ENCODE peak calls at places on chromosome X, in five cellular contexts. F is activated T-cell treated with anti-CD3 and anti-CD28 coated beads, Interleukin-2, amount 50 U/mL, for 4 hours; H is Panc1; B is pancreas; P is activated CD8-positive, alpha-beta memory T cell treated with anti-CD3 and anti-CD28 coated beads, Interleukin-2, amount 10 ng/mL, durations not matched to agents 7 days and 5 days. R is an unnamed sample.
A peak's percentile ranks its signal among the peaks of the same experiment; 100 is the strongest.

GRCh38 chrX:70168238-70169188 is 8.8 kb upstream of the DGAT2L6 start:
- ATAC-seq in F (no peak), H (peak; percentile 58), B (peak; percentile 63), P (no peak), R (no peak)

GRCh38 chrX:17377795-17378194 is 2.8 kb downstream of the NHS start:
- ATAC-seq in F (peak; percentile 78), H (no peak), B (no peak), P (no peak), R (no peak)

GRCh38 chrX:147376601-147377387 is 534.9 kb upstream of the FMR1 start:
- ATAC-seq in F (no peak), H (no peak), B (peak; percentile 94), P (no peak), R (no peak)

GRCh38 chrX:136867518-136867917 is 13.0 kb downstream of the RBMX start:
- ATAC-seq in F (no peak), H (no peak), B (no peak), P (peak; percentile 11), R (no peak)

GRCh38 chrX:152915541-152916241 is 17.8 kb downstream of the ZNF185 start:
- ATAC-seq in F (no peak), H (peak; percentile 73), B (peak; percentile 42), P (peak; percentile 49), R (peak; percentile 49)

GRCh38 chrX:11558972-11559371 is 106.7 kb downstream of the ARHGAP6 start:
- ATAC-seq in F (peak; percentile 48), H (no peak), B (no peak), P (no peak), R (peak; percentile 32)

GRCh38 chrX:38574858-38575257 is 13.5 kb downstream of the TSPAN7 start:
- ATAC-seq in F (no peak), H (no peak), B (no peak), P (no peak), R (no peak)

GRCh38 chrX:98057176-98057575 is 1173.5 kb downstream of the RPA4 start:
- ATAC-seq in F (no peak), H (no peak), B (no peak), P (no peak), R (no peak)

GRCh38 chrX:69152398-69152797 is 12.9 kb downstream of the PJA1 start:
- ATAC-seq in F (no peak), H (no peak), B (peak; percentile 48), P (no peak), R (peak; percentile 57)

GRCh38 chrX:3697701-3698279 is 15.7 kb downstream of the PRKX start:
- ATAC-seq in F (no peak), H (peak; percentile 69), B (peak; percentile 82), P (no peak), R (peak; percentile 62)

GRCh38 chrX:109830704-109831206 is 97.7 kb upstream of the ACSL4 start:
- ATAC-seq in F (no peak), H (no peak), B (peak; percentile 90), P (no peak), R (no peak)

GRCh38 chrX:135484636-135485289 is 35.7 kb upstream of the INTS6L start:
- ATAC-seq in F (no peak), H (peak; percentile 73), B (peak; percentile 62), P (no peak), R (no peak)

GRCh38 chrX:69080912-69081465 is 84.3 kb downstream of the PJA1 start:
- ATAC-seq in F (no peak), H (no peak), B (no peak), P (no peak), R (no peak)

GRCh38 chrX:121160987-121161386 is 113.6 kb downstream of the GLUD2 start:
- ATAC-seq in F (peak; percentile 72), H (no peak), B (no peak), P (no peak), R (no peak)

GRCh38 chrX:140360284-140360683 is 144.6 kb downstream of the SOX3 start:
- ATAC-seq in F (no peak), H (no peak), B (no peak), P (no peak), R (no peak)

GRCh38 chrX:153592966-153593688 is 5.8 kb downstream of the CCNQ start:
- ATAC-seq in F (no peak), H (no peak), B (peak; percentile 49), P (no peak), R (no peak)

GRCh38 chrX:10074241-10074941 is 82.4 kb upstream of the CLCN4 start:
- ATAC-seq in F (no peak), H (no peak), B (no peak), P (no peak), R (peak; percentile 91)

GRCh38 chrX:150212672-150213480 is 150.2 kb upstream of the MAMLD1 start:
- ATAC-seq in F (no peak), H (no peak), B (peak; percentile 67), P (no peak), R (no peak)

GRCh38 chrX:56066016-56066415 is 166.1 kb upstream of the KLF8 start:
- ATAC-seq in F (no peak), H (no peak), B (no peak), P (no peak), R (peak; percentile 26)

GRCh38 chrX:71871367-71871766 is 39.3 kb upstream of the NHSL2 start:
- ATAC-seq in F (peak; percentile 51), H (no peak), B (no peak), P (no peak), R (no peak)

GRCh38 chrX:42944381-42944998 is 166.5 kb upstream of the PPP1R2C start:
- ATAC-seq in F (no peak), H (no peak), B (no peak), P (peak; percentile 70), R (no peak)

GRCh38 chrX:120358687-120359086 is 3.2 kb upstream of the ATP1B4 start:
- ATAC-seq in F (peak; percentile 72), H (no peak), B (no peak), P (no peak), R (peak; percentile 68)

GRCh38 chrX:73877687-73878086 is 314.7 kb downstream of the CHIC1 start:
- ATAC-seq in F (no peak), H (no peak), B (no peak), P (no peak), R (peak; percentile 34)

GRCh38 chrX:106588801-106589200 is 23.0 kb upstream of the RADX start:
- ATAC-seq in F (peak; percentile 79), H (no peak), B (no peak), P (peak; percentile 23), R (peak; percentile 92)

GRCh38 chrX:41542151-41542935 is 95.2 kb downstream of the NYX start:
- ATAC-seq in F (no peak), H (no peak), B (no peak), P (no peak), R (no peak)

GRCh38 chrX:41921492-41922124 is 1.7 kb downstream of the CASK start:
- ATAC-seq in F (no peak), H (no peak), B (no peak), P (peak; percentile 17), R (peak; percentile 31)

GRCh38 chrX:103258275-103258674 is 3.3 kb upstream of the TCEAL8 start:
- ATAC-seq in F (no peak), H (no peak), B (no peak), P (no peak), R (no peak)

GRCh38 chrX:71543316-71543715 is 10.4 kb downstream of the OGT start:
- ATAC-seq in F (peak; percentile 59), H (peak; percentile 68), B (peak; percentile 60), P (peak; percentile 37), R (peak; percentile 95)

GRCh38 chrX:19852014-19853005 is 35.1 kb downstream of the SH3KBP1 start:
- ATAC-seq in F (no peak), H (no peak), B (peak; percentile 51), P (no peak), R (no peak)

GRCh38 chrX:34972206-34972605 is 29.6 kb downstream of the FAM47B start:
- ATAC-seq in F (no peak), H (no peak), B (no peak), P (no peak), R (no peak)

GRCh38 chrX:104113237-104113965 is 1.1 kb downstream of the ZCCHC18 start:
- ATAC-seq in F (peak; percentile 69), H (peak; percentile 93), B (peak; percentile 88), P (peak; percentile 57), R (peak; percentile 62)

GRCh38 chrX:55109304-55109703 is 20.5 kb downstream of the PAGE2 start:
- ATAC-seq in F (no peak), H (no peak), B (peak; percentile 47), P (no peak), R (no peak)

GRCh38 chrX:7787714-7788113 is 55.3 kb upstream of the VCX start:
- ATAC-seq in F (no peak), H (no peak), B (no peak), P (no peak), R (no peak)

R was measured in esophagus mucosa.